ENCODE peak calls at places on chromosomes 12 and 14, in five cellular contexts. One of them, this sample, is unnamed. For H3K36me3, the result is how much of the 10 kb centered on the place peaks cover.

GRCh38 chr12:102484017-102484731 is 3.8 kb upstream of the IGF1 start:
- DNase-seq in spleen: no peak
- DNase-seq in heart right ventricle: peak
- DNase-seq in kidney epithelial cell: no peak
- DNase-seq in pancreas: peak
- DNase-seq in this sample: peak

GRCh38 chr14:24013654-24014514 is 25.2 kb downstream of the DHRS4L2 start:
- DNase-seq in spleen: no peak
- DNase-seq in heart right ventricle: peak
- DNase-seq in kidney epithelial cell: peak
- DNase-seq in pancreas: no peak
- DNase-seq in this sample: peak

GRCh38 chr12:113271466-113271852 is 50.2 kb downstream of the TPCN1 start:
- DNase-seq in spleen: no peak
- DNase-seq in heart right ventricle: no peak
- DNase-seq in kidney epithelial cell: no peak
- DNase-seq in pancreas: no peak
- DNase-seq in this sample: no peak

GRCh38 chr14:58805057-58805456 is 167.3 kb downstream of the DACT1 start:
- DNase-seq in spleen: no peak
- DNase-seq in heart right ventricle: no peak
- DNase-seq in kidney epithelial cell: no peak
- DNase-seq in pancreas: no peak
- DNase-seq in this sample: no peak

GRCh38 chr14:88882236-88882635 is 57.8 kb downstream of the TTC8 start:
- DNase-seq in spleen: no peak
- DNase-seq in heart right ventricle: no peak
- DNase-seq in kidney epithelial cell: no peak
- DNase-seq in pancreas: no peak
- DNase-seq in this sample: no peak

GRCh38 chr12:83451189-83451588 is 764.5 kb downstream of the TMTC2 start:
- DNase-seq in spleen: no peak
- DNase-seq in heart right ventricle: no peak
- DNase-seq in kidney epithelial cell: no peak
- DNase-seq in pancreas: no peak
- DNase-seq in this sample: no peak

GRCh38 chr12:7834701-7835100 is 38.0 kb downstream of the SLC2A14 start:
- DNase-seq in spleen: no peak
- DNase-seq in heart right ventricle: no peak
- DNase-seq in kidney epithelial cell: no peak
- DNase-seq in pancreas: no peak
- DNase-seq in this sample: no peak

GRCh38 chr14:103698380-103699260 is 16.6 kb downstream of the XRCC3 start:
- DNase-seq in spleen: peak
- DNase-seq in heart right ventricle: no peak
- DNase-seq in kidney epithelial cell: no peak
- DNase-seq in pancreas: peak
- DNase-seq in this sample: no peak

GRCh38 chr12:28800129-28800528 is 348.9 kb upstream of the FAR2 start:
- DNase-seq in spleen: no peak
- DNase-seq in heart right ventricle: no peak
- DNase-seq in kidney epithelial cell: no peak
- DNase-seq in pancreas: no peak
- DNase-seq in this sample: no peak

GRCh38 chr14:102930753-102931579 is 8.5 kb downstream of the AMN start:
- DNase-seq in spleen: peak
- DNase-seq in heart right ventricle: no peak
- DNase-seq in kidney epithelial cell: peak
- DNase-seq in pancreas: no peak
- DNase-seq in this sample: no peak

GRCh38 chr12:75815756-75816155 is 215.8 kb downstream of the PHLDA1 start:
- DNase-seq in spleen: no peak
- DNase-seq in heart right ventricle: no peak
- DNase-seq in kidney epithelial cell: no peak
- DNase-seq in pancreas: no peak
- DNase-seq in this sample: no peak

GRCh38 chr12:111741235-111741812 is 25.4 kb upstream of the ALDH2 start:
- DNase-seq in spleen: no peak
- DNase-seq in heart right ventricle: no peak
- DNase-seq in kidney epithelial cell: no peak
- DNase-seq in pancreas: no peak
- DNase-seq in this sample: no peak

GRCh38 chr14:49019467-49020100 is 566.6 kb downstream of the RPS29 start:
- DNase-seq in spleen: no peak
- DNase-seq in heart right ventricle: no peak
- DNase-seq in kidney epithelial cell: no peak
- DNase-seq in pancreas: no peak
- DNase-seq in this sample: no peak

GRCh38 chr12:121186826-121187225 is 23.1 kb upstream of the P2RX4 start:
- DNase-seq in spleen: no peak
- DNase-seq in heart right ventricle: no peak
- DNase-seq in kidney epithelial cell: no peak
- DNase-seq in pancreas: no peak
- DNase-seq in this sample: no peak

GRCh38 chr12:57242329-57242690 is 8.7 kb downstream of the STAC3 start:
- DNase-seq in spleen: peak
- DNase-seq in heart right ventricle: peak
- DNase-seq in kidney epithelial cell: no peak
- DNase-seq in pancreas: peak
- DNase-seq in this sample: no peak

GRCh38 chr12:16329594-16329993 is 17.9 kb upstream of the MGST1 start:
- DNase-seq in spleen: no peak
- DNase-seq in heart right ventricle: no peak
- DNase-seq in kidney epithelial cell: no peak
- DNase-seq in pancreas: no peak
- DNase-seq in this sample: no peak

GRCh38 chr12:130920711-130921381 is 32.9 kb upstream of the ADGRD1 start:
- DNase-seq in spleen: no peak
- DNase-seq in heart right ventricle: peak
- DNase-seq in kidney epithelial cell: no peak
- DNase-seq in pancreas: no peak
- DNase-seq in this sample: peak

GRCh38 chr12:123992118-123992825 is 19.3 kb downstream of the ZNF664 start:
- DNase-seq in spleen: no peak
- DNase-seq in heart right ventricle: no peak
- DNase-seq in kidney epithelial cell: no peak
- DNase-seq in pancreas: no peak
- DNase-seq in this sample: no peak
- H3K36me3 ChIP-seq in spleen: half or more
- H3K36me3 ChIP-seq in heart right ventricle: under half
- H3K36me3 ChIP-seq in kidney epithelial cell: under half
- H3K36me3 ChIP-seq in pancreas: under half
- H3K36me3 ChIP-seq in this sample: under half

GRCh38 chr12:26176725-26177124 is 18.6 kb upstream of the SSPN start:
- DNase-seq in spleen: no peak
- DNase-seq in heart right ventricle: no peak
- DNase-seq in kidney epithelial cell: no peak
- DNase-seq in pancreas: no peak
- DNase-seq in this sample: no peak
- H3K36me3 ChIP-seq in spleen: under half
- H3K36me3 ChIP-seq in heart right ventricle: under half
- H3K36me3 ChIP-seq in kidney epithelial cell: under half
- H3K36me3 ChIP-seq in pancreas: under half
- H3K36me3 ChIP-seq in this sample: under half

DNA sequence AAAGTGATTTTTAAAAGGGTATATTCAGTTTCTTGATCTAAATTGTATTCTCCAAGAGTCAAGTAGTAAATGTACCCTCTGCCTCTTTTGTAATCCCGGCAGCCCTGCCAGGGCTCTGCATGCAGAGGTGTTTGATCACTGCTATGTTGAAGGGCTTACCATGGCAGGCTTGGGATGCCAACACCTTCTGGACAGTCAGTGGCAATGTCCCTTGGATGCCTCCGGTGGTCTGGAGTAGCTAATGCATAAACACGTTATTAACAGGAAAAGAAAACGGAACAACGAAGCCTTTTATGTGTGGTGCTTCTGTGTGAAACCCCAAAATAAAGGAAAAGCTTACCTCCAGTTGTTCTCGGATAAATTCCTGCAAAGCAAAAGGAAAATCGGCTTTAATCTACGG is 19.9 kb downstream of the EIF2B2 start:
- DNase-seq in spleen: no peak
- DNase-seq in heart right ventricle: peak
- DNase-seq in kidney epithelial cell: no peak
- DNase-seq in pancreas: no peak
- DNase-seq in this sample: peak
- H3K36me3 ChIP-seq in spleen: half or more
- H3K36me3 ChIP-seq in heart right ventricle: half or more
- H3K36me3 ChIP-seq in kidney epithelial cell: under half
- H3K36me3 ChIP-seq in pancreas: under half
- H3K36me3 ChIP-seq in this sample: under half

GRCh38 chr12:64716839-64717455 is 42.3 kb downstream of the GNS start:
- DNase-seq in spleen: no peak
- DNase-seq in heart right ventricle: no peak
- DNase-seq in kidney epithelial cell: no peak
- DNase-seq in pancreas: no peak
- DNase-seq in this sample: no peak

GRCh38 chr12:64716373-64716772 is 42.8 kb downstream of the GNS start:
- DNase-seq in spleen: no peak
- DNase-seq in heart right ventricle: no peak
- DNase-seq in kidney epithelial cell: no peak
- DNase-seq in pancreas: no peak
- DNase-seq in this sample: no peak

GRCh38 chr12:64720884-64721283 is 38.3 kb downstream of the GNS start:
- DNase-seq in spleen: no peak
- DNase-seq in heart right ventricle: no peak
- DNase-seq in kidney epithelial cell: no peak
- DNase-seq in pancreas: no peak
- DNase-seq in this sample: no peak

GRCh38 chr12:64714551-64714968 is 44.6 kb downstream of the GNS start:
- DNase-seq in spleen: no peak
- DNase-seq in heart right ventricle: no peak
- DNase-seq in kidney epithelial cell: no peak
- DNase-seq in pancreas: no peak
- DNase-seq in this sample: no peak

GRCh38 chr12:64718649-64719048 is 40.6 kb downstream of the GNS start:
- DNase-seq in spleen: no peak
- DNase-seq in heart right ventricle: no peak
- DNase-seq in kidney epithelial cell: no peak
- DNase-seq in pancreas: no peak
- DNase-seq in this sample: no peak
- H3K36me3 ChIP-seq in spleen: half or more
- H3K36me3 ChIP-seq in heart right ventricle: half or more
- H3K36me3 ChIP-seq in kidney epithelial cell: under half
- H3K36me3 ChIP-seq in pancreas: under half
- H3K36me3 ChIP-seq in this sample: under half

GRCh38 chr12:904010-904414 is 45.5 kb downstream of the RAD52 start:
- DNase-seq in spleen: no peak
- DNase-seq in heart right ventricle: no peak
- DNase-seq in kidney epithelial cell: no peak
- DNase-seq in pancreas: no peak
- DNase-seq in this sample: no peak

GRCh38 chr12:906077-906585 is 43.4 kb downstream of the RAD52 start:
- DNase-seq in spleen: no peak
- DNase-seq in heart right ventricle: no peak
- DNase-seq in kidney epithelial cell: no peak
- DNase-seq in pancreas: no peak
- DNase-seq in this sample: no peak

GRCh38 chr12:902581-902980 is 46.9 kb downstream of the RAD52 start:
- DNase-seq in spleen: no peak
- DNase-seq in heart right ventricle: no peak
- DNase-seq in kidney epithelial cell: no peak
- DNase-seq in pancreas: no peak
- DNase-seq in this sample: no peak

GRCh38 chr12:905273-906076 is 44.0 kb downstream of the RAD52 start:
- DNase-seq in spleen: no peak
- DNase-seq in heart right ventricle: no peak
- DNase-seq in kidney epithelial cell: no peak
- DNase-seq in pancreas: no peak
- DNase-seq in this sample: no peak

DNA sequence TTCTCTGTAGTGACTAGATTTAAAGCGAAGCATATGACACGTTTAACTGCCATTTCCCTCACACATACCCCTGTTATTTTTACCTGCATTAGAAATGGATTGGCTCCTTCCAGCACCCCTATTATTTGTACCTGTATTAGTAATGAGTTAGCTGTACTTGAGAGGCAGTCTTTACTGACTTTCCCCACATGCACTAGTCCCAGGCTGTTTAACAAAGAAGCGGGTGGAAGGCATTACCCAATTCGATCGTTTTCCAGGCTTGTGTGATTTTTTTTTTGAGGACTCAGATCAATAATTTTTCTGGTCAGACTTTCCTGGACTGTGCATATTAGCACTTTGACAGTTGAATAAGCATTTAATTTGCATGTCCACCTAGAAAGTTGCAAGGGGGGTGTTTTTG is 46.4 kb downstream of the RAD52 start:
- DNase-seq in spleen: no peak
- DNase-seq in heart right ventricle: no peak
- DNase-seq in kidney epithelial cell: no peak
- DNase-seq in pancreas: no peak
- DNase-seq in this sample: no peak
- H3K36me3 ChIP-seq in spleen: half or more
- H3K36me3 ChIP-seq in heart right ventricle: half or more
- H3K36me3 ChIP-seq in kidney epithelial cell: under half
- H3K36me3 ChIP-seq in pancreas: under half
- H3K36me3 ChIP-seq in this sample: under half

GRCh38 chr14:64213853-64214570 is 80.2 kb downstream of the ESR2 start:
- DNase-seq in spleen: no peak
- DNase-seq in heart right ventricle: no peak
- DNase-seq in kidney epithelial cell: no peak
- DNase-seq in pancreas: no peak
- DNase-seq in this sample: no peak
- H3K36me3 ChIP-seq in spleen: half or more
- H3K36me3 ChIP-seq in heart right ventricle: half or more
- H3K36me3 ChIP-seq in kidney epithelial cell: under half
- H3K36me3 ChIP-seq in pancreas: under half
- H3K36me3 ChIP-seq in this sample: under half

GRCh38 chr14:100261621-100262020 is 22.7 kb downstream of the YY1 start:
- DNase-seq in spleen: no peak
- DNase-seq in heart right ventricle: no peak
- DNase-seq in kidney epithelial cell: no peak
- DNase-seq in pancreas: no peak
- DNase-seq in this sample: no peak

GRCh38 chr14:100267990-100268389 is 29.0 kb downstream of the YY1 start:
- DNase-seq in spleen: no peak
- DNase-seq in heart right ventricle: no peak
- DNase-seq in kidney epithelial cell: no peak
- DNase-seq in pancreas: no peak
- DNase-seq in this sample: no peak

GRCh38 chr14:100263141-100263540 is 24.2 kb downstream of the YY1 start:
- DNase-seq in spleen: no peak
- DNase-seq in heart right ventricle: no peak
- DNase-seq in kidney epithelial cell: no peak
- DNase-seq in pancreas: no peak
- DNase-seq in this sample: no peak

GRCh38 chr14:100262545-100262944 is 23.6 kb downstream of the YY1 start:
- DNase-seq in spleen: no peak
- DNase-seq in heart right ventricle: no peak
- DNase-seq in kidney epithelial cell: no peak
- DNase-seq in pancreas: no peak
- DNase-seq in this sample: no peak
- H3K36me3 ChIP-seq in spleen: under half
- H3K36me3 ChIP-seq in heart right ventricle: under half
- H3K36me3 ChIP-seq in kidney epithelial cell: under half
- H3K36me3 ChIP-seq in pancreas: under half
- H3K36me3 ChIP-seq in this sample: under half

This sample was measured in gastrocnemius medialis.